ENCODE peak calls at places on chromosome 4, in seven cellular contexts. Z is heart left ventricle; L is lower lobe of right lung; U is endothelial cell of umbilical vein; K is H9; Q is CD4-positive, alpha-beta T cell; T is left lung. M is an unnamed sample.

GRCh38 chr4:153532227-153532626 is 66.1 kb downstream of the TMEM131L start:
- DNase-seq in K (no peak), Z (no peak), L (no peak), Q (no peak), T (no peak), U (no peak), M (no peak)

GRCh38 chr4:15794905-15795304 is 16.8 kb downstream of the CD38 start:
- DNase-seq in T (no peak), Z (no peak), K (no peak), Q (no peak), L (no peak), U (peak; percentile 34), M (no peak)

GRCh38 chr4:166538491-166539005 is 665.5 kb downstream of the TLL1 start:
- DNase-seq in Q (no peak), Z (no peak), T (no peak), L (no peak), K (no peak), U (no peak), M (no peak)

GRCh38 chr4:25144870-25145481 is 15.3 kb downstream of the SEPSECS start:
- DNase-seq in K (no peak), T (no peak), Z (no peak), L (no peak), Q (no peak), U (peak; percentile 61), M (no peak)

GRCh38 chr4:94171616-94172015 is 36.0 kb upstream of the SMARCAD1 start:
- DNase-seq in T (no peak), L (no peak), Q (no peak), U (no peak), Z (no peak), K (no peak), M (no peak)

GRCh38 chr4:80070880-80071620 is 2.0 kb downstream of the ANTXR2 start:
- DNase-seq in Q (no peak), U (peak; percentile 13), L (no peak), K (no peak), Z (no peak), T (no peak), M (no peak)

GRCh38 chr4:1536579-1537409 is 130.6 kb upstream of the NKX1-1 start:
- DNase-seq in L (peak; percentile 27), U (no peak), T (peak; percentile 55), K (no peak), Q (no peak), Z (peak; percentile 9), M (no peak)

GRCh38 chr4:107058828-107059227 is 22.7 kb upstream of the DKK2 start:
- DNase-seq in K (no peak), Q (no peak), Z (no peak), T (no peak), L (no peak), U (peak; percentile 5), M (no peak)

GRCh38 chr4:138935-139334 is 14.6 kb downstream of the ZNF718 start:
- DNase-seq in U (no peak), L (no peak), K (no peak), T (no peak), Z (no peak), Q (no peak), M (no peak)
- H3K9me3 ChIP-seq in U (peaks cover 4% of the 10 kb centered on the region), L (peaks cover 90% of the 10 kb centered on the region), K (no peaks in the 10 kb centered on the region), T (peaks cover 96% of the 10 kb centered on the region), Z (peaks cover 99% of the 10 kb centered on the region), Q (peaks cover 96% of the 10 kb centered on the region), M (peaks cover 27% of the 10 kb centered on the region)

GRCh38 chr4:39745920-39746319 is 48.0 kb downstream of the UBE2K start:
- DNase-seq in U (no peak), Q (no peak), L (no peak), K (no peak), Z (no peak), T (no peak), M (no peak)
- H3K9me3 ChIP-seq in U (no peaks in the 10 kb centered on the region), Q (no peaks in the 10 kb centered on the region), L (no peaks in the 10 kb centered on the region), K (no peaks in the 10 kb centered on the region), Z (no peaks in the 10 kb centered on the region), T (no peaks in the 10 kb centered on the region), M (no peaks in the 10 kb centered on the region)

DNA sequence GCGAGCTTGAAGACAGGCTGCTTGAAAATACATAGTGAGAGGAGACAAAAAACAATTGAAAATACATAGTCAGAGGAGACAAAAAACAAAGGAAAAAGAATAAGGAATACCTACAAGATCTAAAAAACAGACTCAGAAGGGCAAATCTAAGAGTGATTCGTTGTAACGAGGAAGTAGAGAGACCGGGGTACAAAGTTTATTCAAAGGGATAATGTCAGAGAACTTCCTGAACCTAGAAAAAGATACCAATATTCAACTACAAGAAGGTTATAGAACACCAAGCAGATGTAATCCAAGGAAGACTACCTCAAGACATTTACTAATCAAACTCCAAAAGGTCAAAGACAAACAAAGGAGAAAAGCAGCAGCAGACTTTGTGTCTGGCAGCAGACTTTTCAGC is 165.6 kb downstream of the NEK1 start:
- DNase-seq in K (no peak), T (no peak), Q (no peak), L (no peak), Z (no peak), U (no peak), M (no peak)
- H3K9me3 ChIP-seq in K (no peaks in the 10 kb centered on the region), T (peaks cover 25% of the 10 kb centered on the region), Q (peaks cover 33% of the 10 kb centered on the region), L (peaks cover 16% of the 10 kb centered on the region), Z (peaks cover 28% of the 10 kb centered on the region), U (no peaks in the 10 kb centered on the region), M (no peaks in the 10 kb centered on the region)

DNA sequence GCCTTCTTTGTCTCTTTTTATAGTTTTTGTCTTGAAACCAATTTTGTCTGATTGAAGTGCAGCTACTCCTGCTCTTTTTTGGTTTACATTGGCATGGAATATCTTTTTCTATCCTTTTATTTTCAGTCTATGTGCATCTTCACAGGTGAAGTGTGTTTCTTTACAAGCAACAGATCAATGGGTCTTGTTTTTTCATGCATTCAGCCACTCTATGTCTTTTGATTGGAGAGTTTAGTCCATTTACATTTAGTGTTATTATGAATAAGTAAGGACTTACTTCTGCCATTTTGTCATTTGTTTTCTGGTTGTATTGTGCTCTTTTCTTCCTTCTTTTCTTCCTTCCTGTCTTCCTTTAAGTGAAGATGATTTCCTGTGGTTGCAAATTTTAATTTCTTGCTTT is 224.4 kb downstream of the SLC39A8 start:
- DNase-seq in Q (no peak), U (no peak), T (no peak), L (no peak), K (no peak), Z (no peak), M (no peak)
- H3K9me3 ChIP-seq in Q (no peaks in the 10 kb centered on the region), U (no peaks in the 10 kb centered on the region), T (peaks cover 31% of the 10 kb centered on the region), L (no peaks in the 10 kb centered on the region), K (no peaks in the 10 kb centered on the region), Z (peaks cover 17% of the 10 kb centered on the region), M (no peaks in the 10 kb centered on the region)

GRCh38 chr4:173666-174314 is 49.5 kb downstream of the ZNF718 start:
- DNase-seq in T (no peak), U (no peak), K (no peak), Z (no peak), Q (no peak), L (no peak), M (no peak)
- H3K9me3 ChIP-seq in T (peaks cover 100% of the 10 kb centered on the region), U (peaks cover 2% of the 10 kb centered on the region), K (peaks cover 28% of the 10 kb centered on the region), Z (peaks cover 100% of the 10 kb centered on the region), Q (peaks cover 83% of the 10 kb centered on the region), L (peaks cover 95% of the 10 kb centered on the region), M (peaks cover 43% of the 10 kb centered on the region)

GRCh38 chr4:132417220-132417619 is 731.9 kb upstream of the PCDH10 start:
- DNase-seq in L (no peak), Z (no peak), Q (no peak), K (no peak), T (no peak), U (no peak), M (no peak)
- H3K9me3 ChIP-seq in L (no peaks in the 10 kb centered on the region), Z (peaks cover 17% of the 10 kb centered on the region), Q (no peaks in the 10 kb centered on the region), K (peaks cover 20% of the 10 kb centered on the region), T (peaks cover 22% of the 10 kb centered on the region), U (no peaks in the 10 kb centered on the region), M (no peaks in the 10 kb centered on the region)

DNA sequence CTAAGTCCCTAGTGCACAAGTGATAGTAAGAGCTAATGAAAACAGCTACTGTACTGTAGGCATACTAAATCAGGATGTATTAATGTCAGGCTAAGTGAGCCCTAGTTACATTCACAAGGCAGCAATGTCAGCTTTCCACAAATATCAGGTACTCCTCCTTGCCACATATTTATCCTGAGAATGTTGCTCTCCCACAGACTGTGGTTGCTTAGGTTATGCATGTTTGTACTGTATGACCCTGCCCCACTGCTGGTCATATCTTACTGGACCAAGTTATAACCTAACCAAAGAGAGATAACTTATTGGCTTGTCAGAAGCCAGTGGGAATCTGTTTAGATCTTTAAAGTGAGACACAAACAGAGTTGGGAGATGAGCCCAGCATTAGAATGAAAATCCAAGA is 241.0 kb downstream of the SLC39A8 start:
- DNase-seq in L (no peak), Z (no peak), U (no peak), K (no peak), T (no peak), Q (no peak), M (no peak)
- H3K9me3 ChIP-seq in L (peaks cover 20% of the 10 kb centered on the region), Z (peaks cover 29% of the 10 kb centered on the region), U (peaks cover 3% of the 10 kb centered on the region), K (no peaks in the 10 kb centered on the region), T (peaks cover 44% of the 10 kb centered on the region), Q (peaks cover 9% of the 10 kb centered on the region), M (no peaks in the 10 kb centered on the region)

DNA sequence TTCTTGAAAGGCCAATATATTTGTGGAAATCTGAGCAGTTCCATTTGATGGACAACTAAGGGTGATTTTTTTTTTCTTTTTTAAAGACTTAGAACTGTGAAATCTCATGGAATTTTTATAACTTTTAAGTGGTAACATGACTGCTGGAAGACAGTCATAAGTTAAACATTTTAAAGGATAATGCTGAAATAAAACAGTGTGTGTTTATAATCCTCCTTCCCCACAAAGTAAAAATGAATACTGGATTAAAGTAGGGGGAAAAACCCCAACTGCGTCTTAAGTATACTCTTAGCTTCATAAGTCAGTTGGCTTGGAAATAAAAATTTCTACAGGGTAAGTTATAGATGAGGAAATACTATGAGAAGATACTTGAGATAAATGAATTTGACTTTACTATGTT is 129.1 kb upstream of the ETNPPL start:
- DNase-seq in K (no peak), L (no peak), Z (no peak), U (no peak), T (no peak), Q (no peak), M (no peak)
- H3K9me3 ChIP-seq in K (no peaks in the 10 kb centered on the region), L (no peaks in the 10 kb centered on the region), Z (no peaks in the 10 kb centered on the region), U (no peaks in the 10 kb centered on the region), T (no peaks in the 10 kb centered on the region), Q (no peaks in the 10 kb centered on the region), M (no peaks in the 10 kb centered on the region)

GRCh38 chr4:84690481-84690880 is 107.6 kb downstream of the CDS1 start:
- DNase-seq in K (no peak), L (no peak), U (no peak), Z (no peak), T (no peak), Q (no peak), M (no peak)
- H3K9me3 ChIP-seq in K (no peaks in the 10 kb centered on the region), L (no peaks in the 10 kb centered on the region), U (no peaks in the 10 kb centered on the region), Z (no peaks in the 10 kb centered on the region), T (no peaks in the 10 kb centered on the region), Q (no peaks in the 10 kb centered on the region), M (no peaks in the 10 kb centered on the region)

DNA sequence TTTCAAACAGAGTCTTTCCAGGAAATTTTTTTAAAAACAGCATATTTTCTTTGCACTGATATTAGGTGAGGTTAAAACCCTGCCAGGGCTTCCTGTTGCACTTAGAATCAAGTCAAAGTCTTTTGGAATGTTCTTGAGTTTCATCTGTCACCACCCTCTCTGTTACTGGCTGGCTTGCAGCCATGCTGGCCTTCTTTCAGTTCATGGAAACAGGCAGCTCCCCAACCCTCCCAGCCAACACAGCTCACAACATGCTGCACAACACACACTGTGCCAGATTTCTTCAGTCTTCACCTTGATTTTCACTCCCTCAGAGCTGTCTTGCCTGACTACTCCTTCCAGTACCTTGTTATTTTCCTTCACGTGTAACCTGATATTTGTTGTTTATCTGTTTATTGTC is 129.5 kb downstream of the KCNIP4 start:
- DNase-seq in Z (no peak), U (peak; percentile 55), T (no peak), L (no peak), K (no peak), Q (no peak), M (no peak)
- H3K9me3 ChIP-seq in Z (peaks cover 21% of the 10 kb centered on the region), U (no peaks in the 10 kb centered on the region), T (peaks cover 22% of the 10 kb centered on the region), L (peaks cover 11% of the 10 kb centered on the region), K (no peaks in the 10 kb centered on the region), Q (peaks cover 13% of the 10 kb centered on the region), M (no peaks in the 10 kb centered on the region)